ENCODE peak calls at places on chromosomes 7 and 10, in four cellular contexts. One of them, this sample, is unnamed.

GRCh38 chr10:90592903-90593302 is 264.9 kb downstream of the HTR7 start:
- DNase-seq in MCF 10A: peak
- DNase-seq in NCI-H2029: peak
- DNase-seq in RWPE1: peak
- DNase-seq in this sample: peak

GRCh38 chr10:89942217-89942616 is 240.8 kb downstream of the KIF20B start:
- DNase-seq in MCF 10A: no peak
- DNase-seq in NCI-H2029: no peak
- DNase-seq in RWPE1: no peak
- DNase-seq in this sample: no peak

GRCh38 chr7:28738384-28738783 is 219.7 kb downstream of the TRIL start:
- DNase-seq in MCF 10A: peak
- DNase-seq in NCI-H2029: no peak
- DNase-seq in RWPE1: peak
- DNase-seq in this sample: no peak

GRCh38 chr10:127405221-127405620 is 143.9 kb upstream of the NPS start:
- DNase-seq in MCF 10A: no peak
- DNase-seq in NCI-H2029: no peak
- DNase-seq in RWPE1: no peak
- DNase-seq in this sample: no peak

GRCh38 chr7:149284343-149284742 is 22.3 kb downstream of the ZNF783 start:
- DNase-seq in MCF 10A: no peak
- DNase-seq in NCI-H2029: no peak
- DNase-seq in RWPE1: no peak
- DNase-seq in this sample: no peak

GRCh38 chr10:80502621-80503583 is 34.8 kb upstream of the SH2D4B start:
- DNase-seq in MCF 10A: no peak
- DNase-seq in NCI-H2029: no peak
- DNase-seq in RWPE1: no peak
- DNase-seq in this sample: peak

GRCh38 chr7:85341121-85341520 is 154.3 kb upstream of the SEMA3D start:
- DNase-seq in MCF 10A: no peak
- DNase-seq in NCI-H2029: no peak
- DNase-seq in RWPE1: no peak
- DNase-seq in this sample: no peak

GRCh38 chr7:35026154-35026553 is 11.1 kb downstream of the DPY19L1 start:
- DNase-seq in MCF 10A: peak
- DNase-seq in NCI-H2029: no peak
- DNase-seq in RWPE1: no peak
- DNase-seq in this sample: no peak

GRCh38 chr10:133139561-133140065 is 20.4 kb upstream of the KNDC1 start:
- DNase-seq in MCF 10A: no peak
- DNase-seq in NCI-H2029: no peak
- DNase-seq in RWPE1: no peak
- DNase-seq in this sample: no peak

GRCh38 chr10:118504044-118504944 is 91.2 kb downstream of the PRLHR start:
- DNase-seq in MCF 10A: peak
- DNase-seq in NCI-H2029: no peak
- DNase-seq in RWPE1: peak
- DNase-seq in this sample: peak

GRCh38 chr7:30923009-30923773 is 11.5 kb downstream of the AQP1 start:
- DNase-seq in MCF 10A: no peak
- DNase-seq in NCI-H2029: no peak
- DNase-seq in RWPE1: no peak
- DNase-seq in this sample: no peak

GRCh38 chr10:132120200-132120599 is 54.5 kb downstream of the JAKMIP3 start:
- DNase-seq in MCF 10A: no peak
- DNase-seq in NCI-H2029: no peak
- DNase-seq in RWPE1: no peak
- DNase-seq in this sample: no peak

GRCh38 chr7:63113713-63114285 is 884.9 kb upstream of the ZNF722 start:
- DNase-seq in MCF 10A: no peak
- DNase-seq in NCI-H2029: no peak
- DNase-seq in RWPE1: no peak
- DNase-seq in this sample: no peak

GRCh38 chr10:46050956-46051355 is 4.9 kb upstream of the MSMB start:
- DNase-seq in MCF 10A: peak
- DNase-seq in NCI-H2029: no peak
- DNase-seq in RWPE1: no peak
- DNase-seq in this sample: no peak

GRCh38 chr10:782751-783648 is 93.5 kb upstream of the DIP2C start:
- DNase-seq in MCF 10A: no peak
- DNase-seq in NCI-H2029: no peak
- DNase-seq in RWPE1: no peak
- DNase-seq in this sample: no peak